ENCODE peak calls at places on chromosomes 11 and 22, in five cellular contexts. P is IMR-90, Q is SK-N-SH, H is HCT116, Y is A549. C is an unnamed sample.

GRCh38 chr11:119195680-119196079 is 10.4 kb downstream of the NHERF4 start:
- DNase-seq in P (peak), Q (peak), H (peak), Y (peak), C (peak)

GRCh38 chr11:108875134-108875533 is 210.3 kb downstream of the DDX10 start:
- DNase-seq in H (no peak), Q (no peak), P (no peak), Y (no peak), C (no peak)

GRCh38 chr11:21264125-21264524 is 594.7 kb downstream of the NELL1 start:
- DNase-seq in Q (no peak), P (no peak), H (no peak), Y (no peak), C (no peak)

GRCh38 chr11:96275807-96276594 is 67.0 kb downstream of the MAML2 start:
- DNase-seq in P (peak), Y (no peak), Q (no peak), H (no peak), C (no peak)

GRCh38 chr22:50303848-50304527 is 3.5 kb downstream of the PLXNB2 start:
- DNase-seq in H (no peak), P (no peak), Y (peak), Q (peak), C (peak)

GRCh38 chr11:47967577-47968230 is 12.7 kb upstream of the PTPRJ start:
- DNase-seq in H (no peak), Q (no peak), Y (no peak), P (peak), C (no peak)

GRCh38 chr11:59866397-59866796 is at the start of gene TCN1:
- DNase-seq in Y (peak), Q (no peak), H (peak), P (no peak), C (no peak)

GRCh38 chr11:43907028-43907966 is 26.7 kb downstream of the ALKBH3 start:
- DNase-seq in Q (no peak), H (no peak), Y (no peak), P (no peak), C (no peak)

GRCh38 chr11:128548655-128549255 is 38.6 kb downstream of the ETS1 start:
- DNase-seq in H (no peak), P (peak), Q (peak), Y (no peak), C (no peak)

GRCh38 chr11:96082002-96082899 is 158.3 kb upstream of the MTMR2 start:
- DNase-seq in P (no peak), Q (peak), Y (no peak), H (no peak), C (peak)

GRCh38 chr11:17978553-17979287 is 34.1 kb downstream of the SERGEF start:
- DNase-seq in P (peak), Q (peak), H (no peak), Y (peak), C (peak)

GRCh38 chr11:27423125-27423524 is 49.5 kb downstream of the LGR4 start:
- DNase-seq in Y (peak), Q (no peak), H (no peak), P (peak), C (no peak)

GRCh38 chr11:128776434-128777284 is 82.8 kb downstream of the FLI1 start:
- DNase-seq in Y (peak), H (peak), P (peak), Q (peak), C (no peak)

GRCh38 chr22:41598081-41598480 is 8.4 kb upstream of the PMM1 start:
- DNase-seq in Y (no peak), Q (no peak), H (no peak), P (peak), C (no peak)

GRCh38 chr11:36056160-36056751 is 112.4 kb downstream of the LDLRAD3 start:
- DNase-seq in Q (peak), Y (peak), P (peak), H (no peak), C (no peak)

GRCh38 chr22:31537019-31537535 is 40.7 kb downstream of the SFI1 start:
- DNase-seq in Q (no peak), Y (no peak), P (no peak), H (no peak), C (no peak)

GRCh38 chr22:26892401-26893033 is 235.1 kb downstream of the MIAT start:
- DNase-seq in Q (no peak), Y (peak), P (no peak), H (no peak), C (no peak)

GRCh38 chr11:18611196-18611595 is 11.6 kb downstream of the MISFA start:
- DNase-seq in Q (no peak), Y (no peak), P (peak), H (no peak), C (no peak)

GRCh38 chr22:47129902-47130301 is 367.5 kb downstream of the TBC1D22A start:
- DNase-seq in H (peak), P (no peak), Y (peak), Q (no peak), C (no peak)

GRCh38 chr11:8006349-8006977 is 19.3 kb downstream of the EIF3F start:
- DNase-seq in P (peak), H (peak), Q (peak), Y (peak), C (peak)

GRCh38 chr11:117034901-117035300 is 63.3 kb downstream of the SIK3 start:
- DNase-seq in P (no peak), Q (no peak), Y (no peak), H (no peak), C (no peak)

GRCh38 chr11:3824714-3825472 is 15.9 kb downstream of the RHOG start:
- DNase-seq in Q (peak), H (no peak), Y (peak), P (no peak), C (peak)

GRCh38 chr11:34791725-34792124 is 124.5 kb downstream of the APIP start:
- DNase-seq in P (no peak), Y (no peak), Q (no peak), H (no peak), C (peak)

GRCh38 chr11:119371778-119372182 is 9.7 kb downstream of the USP2 start:
- DNase-seq in Y (peak), Q (peak), H (no peak), P (no peak), C (no peak)

GRCh38 chr11:13297917-13298356 is 20.3 kb downstream of the BMAL1 start:
- DNase-seq in Y (no peak), P (no peak), Q (no peak), H (no peak), C (peak)

DNA sequence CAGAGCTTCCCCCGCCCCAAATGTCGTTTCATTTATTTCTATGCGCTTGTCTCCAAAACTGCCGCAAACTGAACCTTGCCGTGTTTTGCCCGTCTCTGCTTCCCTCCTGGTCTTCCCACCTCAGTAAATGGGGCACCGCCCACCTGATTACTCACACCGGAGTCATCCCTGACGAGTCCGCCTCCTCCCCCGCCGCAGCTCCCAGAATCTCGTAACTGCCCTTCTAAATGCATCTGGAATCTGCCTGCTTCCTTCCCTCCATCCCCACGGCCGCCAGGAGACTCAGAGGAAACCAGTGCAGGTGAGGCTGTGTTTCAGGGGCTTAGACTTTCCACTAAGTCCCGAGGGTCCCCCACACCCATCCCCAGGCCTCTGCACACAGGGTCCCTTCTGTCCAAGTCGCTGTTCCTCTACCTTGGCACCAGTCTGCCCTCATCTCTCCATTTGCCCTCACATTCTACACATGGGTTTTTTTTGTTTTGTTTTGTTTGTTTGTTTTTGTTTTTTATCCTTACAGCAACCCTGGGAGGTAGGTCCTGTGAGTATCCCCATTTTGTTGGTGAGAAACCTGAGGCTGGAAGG is 62.6 kb upstream of the PHF21B start:
- DNase-seq in Q (no peak), Y (peak), H (peak), P (peak), C (no peak)
- TF ChIP-seq RAD21 in Q (no peak), Y (no peak), H (no peak), P (no peak), C (no peak)

GRCh38 chr22:42654696-42655095 is 5.5 kb upstream of the CYB5R3 start:
- DNase-seq in Y (no peak), P (no peak), H (no peak), Q (no peak), C (no peak)

GRCh38 chr22:42653992-42654391 is 4.8 kb upstream of the CYB5R3 start:
- DNase-seq in Y (no peak), P (no peak), Q (no peak), H (no peak), C (no peak)

GRCh38 chr22:42656578-42656977 is 7.4 kb upstream of the CYB5R3 start:
- DNase-seq in H (no peak), Q (no peak), P (no peak), Y (no peak), C (no peak)

GRCh38 chr22:42651134-42651533 is 1.9 kb upstream of the CYB5R3 start:
- DNase-seq in P (peak), Q (no peak), Y (peak), H (no peak), C (peak)

DNA sequence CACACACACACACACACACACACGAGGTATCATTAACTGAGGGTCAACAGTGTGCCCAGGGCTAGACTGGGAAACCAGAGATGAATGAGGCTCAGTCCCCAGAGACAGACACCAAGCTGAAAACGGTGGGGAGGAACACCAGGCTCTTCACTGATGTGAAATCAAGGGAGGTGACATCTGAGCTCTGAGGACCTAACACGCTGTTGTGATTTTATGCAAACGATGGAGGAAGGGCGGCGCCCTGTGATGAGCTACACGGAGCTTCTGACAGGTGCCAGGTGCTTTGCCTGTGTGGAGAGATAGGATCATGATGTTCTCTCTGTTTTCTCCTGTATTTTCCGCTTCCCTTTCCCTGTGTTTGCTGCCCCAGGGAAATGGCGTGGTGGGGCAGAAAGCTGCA is 6.5 kb upstream of the CYB5R3 start:
- DNase-seq in Q (no peak), Y (no peak), P (no peak), H (no peak), C (no peak)
- TF ChIP-seq RAD21 in Q (no peak), Y (no peak), P (no peak), H (no peak), C (no peak)

GRCh38 chr11:126857860-126858808 is 142.4 kb downstream of the KIRREL3 start:
- DNase-seq in H (no peak), Q (peak), P (peak), Y (peak), C (no peak)

GRCh38 chr11:126863294-126863997 is 137.1 kb downstream of the KIRREL3 start:
- DNase-seq in Y (no peak), P (no peak), Q (no peak), H (no peak), C (no peak)

GRCh38 chr11:126864934-126865333 is 135.6 kb downstream of the KIRREL3 start:
- DNase-seq in H (no peak), P (no peak), Y (no peak), Q (no peak), C (no peak)

GRCh38 chr11:126861796-126862195 is 138.8 kb downstream of the KIRREL3 start:
- DNase-seq in Q (no peak), P (no peak), Y (no peak), H (no peak), C (no peak)

DNA sequence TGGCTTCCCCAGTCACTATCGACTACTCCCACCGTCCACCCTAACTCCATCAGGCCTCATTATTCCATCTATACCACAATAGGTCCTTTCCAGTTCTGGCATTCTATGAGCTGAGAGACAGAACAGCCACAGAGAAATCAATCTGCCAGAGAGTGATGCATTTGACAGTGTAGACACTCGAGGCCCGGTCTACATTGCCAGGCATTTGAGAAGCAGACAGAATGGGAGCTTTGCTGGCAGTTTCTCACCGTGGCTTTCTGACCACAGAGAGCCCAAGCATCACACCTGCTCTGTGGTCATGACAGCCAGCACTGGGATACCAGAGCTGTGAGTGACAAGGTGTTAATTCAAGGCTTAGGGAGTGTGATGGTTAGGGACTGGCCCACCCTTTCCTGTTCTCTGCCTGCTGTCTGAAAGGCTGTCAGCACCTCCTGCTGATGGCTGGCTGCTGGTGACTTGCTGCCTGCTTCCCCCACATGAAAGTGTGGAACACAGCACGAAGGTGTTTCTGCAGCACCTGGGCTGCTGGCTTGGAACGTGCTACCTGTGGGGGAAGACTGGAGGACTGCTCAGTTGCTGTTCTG is 137.8 kb downstream of the KIRREL3 start:
- DNase-seq in Q (no peak), H (no peak), P (no peak), Y (no peak), C (no peak)
- TF ChIP-seq RAD21 in Q (peak), H (peak), P (no peak), Y (no peak), C (no peak)

DNA sequence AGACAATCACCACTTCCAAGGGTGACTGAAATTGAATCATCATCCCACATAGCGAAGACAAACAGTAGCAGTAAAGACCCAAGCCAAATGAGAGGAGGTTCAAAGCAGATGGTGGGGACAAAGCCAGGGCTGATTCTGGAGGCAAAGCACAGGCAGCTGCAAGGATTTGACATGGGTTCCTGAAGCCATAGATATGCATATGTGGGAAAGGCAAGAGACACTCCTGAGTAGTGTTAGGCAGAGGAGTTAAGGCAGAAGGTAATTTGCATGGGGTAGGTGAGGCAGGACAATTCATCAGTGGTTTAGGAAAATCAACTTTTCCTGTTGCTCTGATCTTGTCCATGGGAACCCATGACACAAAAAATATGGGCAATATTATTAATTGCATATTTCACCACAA is 462.8 kb downstream of the FAM181B start:
- DNase-seq in H (no peak), Q (no peak), Y (no peak), P (no peak), C (no peak)
- TF ChIP-seq RAD21 in H (no peak), Q (no peak), Y (no peak), P (no peak), C (no peak)

GRCh38 chr11:11426226-11426915 is 73.3 kb upstream of the CSNK2A3 start:
- DNase-seq in H (no peak), P (no peak), Q (no peak), Y (no peak), C (no peak)

GRCh38 chr11:11425806-11426205 is 72.8 kb upstream of the CSNK2A3 start:
- DNase-seq in P (no peak), H (no peak), Q (no peak), Y (no peak), C (no peak)

GRCh38 chr11:11424696-11425095 is 71.6 kb upstream of the CSNK2A3 start:
- DNase-seq in Y (no peak), P (no peak), H (no peak), Q (no peak), C (no peak)

GRCh38 chr11:11428714-11429113 is 75.7 kb upstream of the CSNK2A3 start:
- DNase-seq in Q (no peak), P (no peak), Y (no peak), H (no peak), C (no peak)

GRCh38 chr11:11427185-11427944 is 74.3 kb upstream of the CSNK2A3 start:
- DNase-seq in Q (no peak), P (no peak), H (no peak), Y (no peak), C (no peak)
- TF ChIP-seq RAD21 in Q (no peak), P (no peak), H (no peak), Y (no peak), C (no peak)

DNA sequence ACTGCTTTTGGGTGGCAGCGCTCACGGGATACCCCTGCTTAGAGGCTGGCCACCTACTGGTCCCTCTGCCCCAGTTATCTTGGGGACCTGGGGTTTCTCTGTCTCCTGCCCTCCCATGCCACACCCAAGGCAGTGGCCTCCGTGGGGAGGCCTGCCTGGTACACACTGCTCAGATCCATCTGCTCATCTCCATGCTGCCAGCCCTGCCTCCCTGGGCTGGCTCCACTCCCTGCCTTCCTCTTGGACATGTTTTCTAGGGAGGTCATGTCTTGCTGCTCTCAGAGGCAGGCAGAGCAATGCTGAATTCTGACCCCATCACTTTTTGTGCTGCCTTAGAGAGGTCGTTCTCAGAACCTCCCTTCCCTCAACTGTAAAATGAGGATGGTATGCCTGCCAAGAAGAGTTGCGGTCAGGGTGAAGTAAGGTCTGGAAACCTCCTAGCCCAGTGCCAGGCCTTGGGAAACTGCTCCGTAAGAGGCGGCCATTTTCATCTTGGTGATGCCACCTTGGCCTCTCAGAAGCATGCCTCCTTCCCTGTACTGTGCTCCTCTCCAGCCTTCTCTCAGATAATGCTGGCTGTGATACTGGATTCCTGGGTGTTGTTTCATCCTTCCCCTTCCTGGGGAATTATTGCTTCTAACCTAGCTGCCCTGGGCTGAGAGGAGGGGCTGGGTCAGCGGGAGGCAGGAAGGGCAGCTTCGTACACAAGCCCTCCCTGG is 186.4 kb upstream of the ZBED5 start:
- DNase-seq in Y (no peak), Q (no peak), P (no peak), H (no peak), C (no peak)
- TF ChIP-seq RAD21 in Y (no peak), Q (no peak), P (no peak), H (no peak), C (no peak)

GRCh38 chr11:6475936-6476335 is 2.2 kb upstream of the TRIM3 start:
- DNase-seq in Y (no peak), Q (no peak), P (no peak), H (no peak), C (peak)

GRCh38 chr11:6474423-6474792 is 667 bp upstream of the TRIM3 start:
- DNase-seq in P (no peak), Q (no peak), Y (no peak), H (no peak), C (no peak)

GRCh38 chr11:6474806-6475500 is 1.2 kb upstream of the TRIM3 start:
- DNase-seq in Y (no peak), H (no peak), P (peak), Q (no peak), C (no peak)

GRCh38 chr11:6472934-6473333 is 807 bp downstream of the TRIM3 start:
- DNase-seq in P (no peak), Y (no peak), Q (no peak), H (no peak), C (no peak)

DNA sequence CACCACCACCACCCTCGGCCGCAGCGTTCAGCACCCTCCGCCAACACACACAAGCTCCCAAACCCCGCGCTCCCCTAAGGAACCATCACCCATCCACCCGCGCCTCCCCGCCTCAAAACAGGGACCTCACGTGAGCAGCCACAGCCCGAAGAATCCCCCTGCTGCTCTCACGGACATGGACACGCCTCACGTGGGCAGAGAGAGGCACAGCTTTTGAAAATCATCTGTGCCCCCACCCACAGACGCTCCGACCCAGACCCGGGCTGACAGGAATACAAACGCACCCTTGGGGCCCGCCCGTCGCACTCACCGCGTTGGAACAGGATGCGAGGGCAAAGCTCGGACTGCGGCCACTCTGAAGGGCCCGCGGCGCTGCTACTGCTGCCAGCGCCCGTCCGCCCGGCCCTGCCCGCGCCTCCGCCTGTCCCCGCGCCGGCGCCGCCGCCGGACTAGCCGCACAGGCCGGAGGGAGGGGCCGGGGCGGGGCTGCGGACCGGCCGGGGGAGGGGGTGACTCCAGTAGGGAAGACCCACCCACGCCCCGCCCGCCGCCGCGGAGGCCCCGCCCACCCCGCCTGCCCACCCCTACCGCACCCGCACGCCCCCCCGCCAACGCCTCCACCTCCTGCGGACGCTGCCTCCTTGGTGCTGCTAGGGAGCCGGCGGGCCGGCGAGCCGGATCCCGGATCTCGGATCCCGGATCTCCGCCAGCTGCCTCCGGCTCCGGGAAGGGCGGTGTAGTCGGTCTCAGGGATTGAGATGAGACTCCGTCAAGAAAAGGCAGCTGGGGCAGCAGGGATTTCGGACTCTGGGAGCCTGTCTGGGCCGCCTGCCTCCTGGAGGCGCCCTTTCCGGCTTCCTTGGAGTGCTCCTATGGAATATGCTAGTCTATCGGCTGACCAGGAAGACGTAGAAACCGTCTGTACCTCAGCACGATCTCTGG is at the start of gene TRIM3:
- DNase-seq in Q (peak), H (peak), Y (peak), P (peak), C (peak)
- TF ChIP-seq RAD21 in Q (no peak), H (no peak), Y (no peak), P (peak), C (peak)

GRCh38 chr11:22875869-22876473 is 15.7 kb upstream of the CCDC179 start:
- DNase-seq in H (peak), Y (peak), Q (peak), P (peak), C (peak)
- TF ChIP-seq RAD21 in H (peak), Y (peak), Q (peak), P (peak), C (no peak)

C was measured in HepG2.